ENCODE peak calls at places on chromosome 4, in four cellular contexts. C is GM12878, Q is K562, B is endothelial cell of umbilical vein. N is an unnamed sample.

GRCh38 chr4:22897520-22898108 is 204.9 kb downstream of the GBA3 start:
- DNase-seq in C (no peak), Q (peak), B (peak), N (peak)

GRCh38 chr4:1199556-1200331 is 27.4 kb upstream of the SPON2 start:
- DNase-seq in C (no peak), Q (no peak), B (no peak), N (no peak)

GRCh38 chr4:6762244-6762615 is 20.3 kb upstream of the KIAA0232 start:
- DNase-seq in C (no peak), Q (no peak), B (no peak), N (no peak)

GRCh38 chr4:44493924-44494323 is 45.3 kb upstream of the KCTD8 start:
- DNase-seq in C (no peak), Q (peak), B (peak), N (no peak)

GRCh38 chr4:85993641-85994040 is 366.2 kb downstream of the MAPK10 start:
- DNase-seq in C (no peak), Q (no peak), B (no peak), N (no peak)

GRCh38 chr4:60944070-60944469 is 256.1 kb upstream of the ADGRL3 start:
- DNase-seq in C (no peak), Q (no peak), B (no peak), N (no peak)

GRCh38 chr4:145132521-145133098 is 34.5 kb downstream of the ABCE1 start:
- DNase-seq in C (peak), Q (no peak), B (peak), N (peak)

GRCh38 chr4:143291334-143291733 is 45.3 kb upstream of the GAB1 start:
- DNase-seq in C (no peak), Q (no peak), B (no peak), N (no peak)

GRCh38 chr4:19349416-19349815 is 902.3 kb upstream of the SLIT2 start:
- DNase-seq in C (no peak), Q (no peak), B (no peak), N (no peak)

GRCh38 chr4:150769845-150770244 is 187.9 kb downstream of the MAB21L2 start:
- DNase-seq in C (no peak), Q (no peak), B (no peak), N (no peak)

GRCh38 chr4:6658204-6658585 is 17.7 kb downstream of the MRFAP1 start:
- DNase-seq in C (no peak), Q (no peak), B (no peak), N (no peak)

GRCh38 chr4:79574741-79575451 is 166.9 kb upstream of the GK2 start:
- DNase-seq in C (no peak), Q (no peak), B (no peak), N (no peak)

GRCh38 chr4:24853142-24853541 is 57.8 kb downstream of the SOD3 start:
- DNase-seq in C (no peak), Q (no peak), B (peak), N (peak)

GRCh38 chr4:121656269-121656641 is 40.5 kb downstream of the ANXA5 start:
- DNase-seq in C (peak), Q (peak), B (peak), N (peak)

GRCh38 chr4:75662626-75663025 is 10.6 kb downstream of the G3BP2 start:
- DNase-seq in C (no peak), Q (no peak), B (no peak), N (no peak)

GRCh38 chr4:24262616-24263015 is 321.7 kb downstream of the DHX15 start:
- DNase-seq in C (no peak), Q (no peak), B (no peak), N (no peak)

GRCh38 chr4:26023191-26023972 is 109.4 kb downstream of the SMIM20 start:
- DNase-seq in C (no peak), Q (no peak), B (no peak), N (no peak)

GRCh38 chr4:1009647-1010521 is 1.5 kb upstream of the FGFRL1 start:
- DNase-seq in C (no peak), Q (peak), B (peak), N (peak)

GRCh38 chr4:9924750-9925149 is 96.5 kb downstream of the SLC2A9 start:
- DNase-seq in C (no peak), Q (no peak), B (no peak), N (peak)

GRCh38 chr4:183364025-183364424 is 41.8 kb upstream of the CLDN24 start:
- DNase-seq in C (no peak), Q (no peak), B (no peak), N (no peak)

GRCh38 chr4:16669036-16669435 is 229.4 kb downstream of the LDB2 start:
- DNase-seq in C (no peak), Q (no peak), B (no peak), N (peak)

GRCh38 chr4:141933978-141934377 is 297.6 kb downstream of the IL15 start:
- DNase-seq in C (no peak), Q (no peak), B (no peak), N (peak)

GRCh38 chr4:122562436-122562835 is 58.4 kb downstream of the IL21 start:
- DNase-seq in C (no peak), Q (no peak), B (no peak), N (no peak)

GRCh38 chr4:153647975-153648374 is 36.1 kb upstream of the TLR2 start:
- DNase-seq in C (no peak), Q (no peak), B (no peak), N (no peak)

GRCh38 chr4:8323947-8324555 is 54.5 kb downstream of the HTRA3 start:
- DNase-seq in C (no peak), Q (no peak), B (no peak), N (peak)

GRCh38 chr4:13525606-13526281 is 18.6 kb downstream of the NKX3-2 start:
- DNase-seq in C (no peak), Q (no peak), B (no peak), N (no peak)

GRCh38 chr4:138891610-138892009 is 124.0 kb upstream of the NOCT start:
- DNase-seq in C (no peak), Q (no peak), B (peak), N (no peak)

GRCh38 chr4:82721819-82722423 is 76.7 kb downstream of the SCD5 start:
- DNase-seq in C (no peak), Q (peak), B (peak), N (peak)

GRCh38 chr4:23839279-23839678 is 50.6 kb downstream of the PPARGC1A start:
- DNase-seq in C (no peak), Q (no peak), B (no peak), N (no peak)

GRCh38 chr4:4269856-4270255 is 20.1 kb downstream of the LYAR start:
- DNase-seq in C (no peak), Q (no peak), B (peak), N (no peak)

GRCh38 chr4:88522702-88523324 is 763 bp downstream of the PYURF start:
- DNase-seq in C (no peak), Q (peak), B (peak), N (peak)

GRCh38 chr4:79253930-79254329 is 71.9 kb downstream of the NAA11 start:
- DNase-seq in C (no peak), Q (no peak), B (no peak), N (no peak)

GRCh38 chr4:8772499-8773123 is 99.0 kb downstream of the HMX1 start:
- DNase-seq in C (no peak), Q (no peak), B (no peak), N (no peak)

GRCh38 chr4:173257732-173258717 is 76.1 kb downstream of the HMGB2 start:
- DNase-seq in C (no peak), Q (peak), B (peak), N (peak)

GRCh38 chr4:138835833-138836521 is 179.6 kb upstream of the NOCT start:
- DNase-seq in C (no peak), Q (no peak), B (peak), N (peak)

GRCh38 chr4:5122114-5122513 is 70.8 kb downstream of the STK32B start:
- DNase-seq in C (no peak), Q (no peak), B (no peak), N (no peak)

GRCh38 chr4:138910914-138911336 is 104.7 kb upstream of the NOCT start:
- DNase-seq in C (no peak), Q (peak), B (peak), N (peak)

GRCh38 chr4:22410645-22411247 is 105.1 kb downstream of the ADGRA3 start:
- DNase-seq in C (no peak), Q (no peak), B (peak), N (peak)

GRCh38 chr4:186500721-186501304 is 54.6 kb downstream of the MTNR1A start:
- DNase-seq in C (no peak), Q (peak), B (no peak), N (peak)

GRCh38 chr4:38003628-38004027 is 43.4 kb downstream of the PTTG2 start:
- DNase-seq in C (no peak), Q (no peak), B (no peak), N (no peak)

GRCh38 chr4:38003102-38003501 is 42.9 kb downstream of the PTTG2 start:
- DNase-seq in C (no peak), Q (no peak), B (no peak), N (no peak)

GRCh38 chr4:38005637-38006036 is 45.4 kb downstream of the PTTG2 start:
- DNase-seq in C (no peak), Q (no peak), B (no peak), N (no peak)

GRCh38 chr4:38004062-38004461 is 43.9 kb downstream of the PTTG2 start:
- DNase-seq in C (no peak), Q (no peak), B (no peak), N (peak)

GRCh38 chr4:38004887-38005286 is 44.7 kb downstream of the PTTG2 start:
- DNase-seq in C (no peak), Q (no peak), B (no peak), N (no peak)
- H3K27ac ChIP-seq in C (no peak), Q (no peak), B (no peak), N (no peak)

DNA sequence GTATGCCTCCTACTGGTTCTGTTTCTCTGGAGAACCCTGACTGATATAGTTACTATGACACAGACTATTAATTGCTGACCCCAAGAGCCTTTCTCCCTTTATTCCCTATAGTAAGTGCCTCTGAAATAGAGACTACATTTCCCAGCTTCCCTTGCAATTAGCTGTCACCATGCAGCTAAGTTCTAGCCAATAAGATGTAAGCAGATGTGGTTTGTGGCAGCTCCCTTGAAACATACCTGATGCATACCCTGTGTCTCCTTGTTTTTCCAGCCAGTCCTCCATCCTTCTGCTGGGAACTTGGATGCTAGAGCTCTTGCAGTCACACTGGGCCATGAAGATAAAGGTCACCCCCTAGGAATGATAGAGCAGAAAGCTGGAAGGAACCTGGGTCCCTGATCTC is 9.7 kb upstream of the TMEM165 start:
- DNase-seq in C (no peak), Q (peak), B (peak), N (peak)
- H2AFZ ChIP-seq in C (peak), Q (peak), B (no peak), N (peak)

DNA sequence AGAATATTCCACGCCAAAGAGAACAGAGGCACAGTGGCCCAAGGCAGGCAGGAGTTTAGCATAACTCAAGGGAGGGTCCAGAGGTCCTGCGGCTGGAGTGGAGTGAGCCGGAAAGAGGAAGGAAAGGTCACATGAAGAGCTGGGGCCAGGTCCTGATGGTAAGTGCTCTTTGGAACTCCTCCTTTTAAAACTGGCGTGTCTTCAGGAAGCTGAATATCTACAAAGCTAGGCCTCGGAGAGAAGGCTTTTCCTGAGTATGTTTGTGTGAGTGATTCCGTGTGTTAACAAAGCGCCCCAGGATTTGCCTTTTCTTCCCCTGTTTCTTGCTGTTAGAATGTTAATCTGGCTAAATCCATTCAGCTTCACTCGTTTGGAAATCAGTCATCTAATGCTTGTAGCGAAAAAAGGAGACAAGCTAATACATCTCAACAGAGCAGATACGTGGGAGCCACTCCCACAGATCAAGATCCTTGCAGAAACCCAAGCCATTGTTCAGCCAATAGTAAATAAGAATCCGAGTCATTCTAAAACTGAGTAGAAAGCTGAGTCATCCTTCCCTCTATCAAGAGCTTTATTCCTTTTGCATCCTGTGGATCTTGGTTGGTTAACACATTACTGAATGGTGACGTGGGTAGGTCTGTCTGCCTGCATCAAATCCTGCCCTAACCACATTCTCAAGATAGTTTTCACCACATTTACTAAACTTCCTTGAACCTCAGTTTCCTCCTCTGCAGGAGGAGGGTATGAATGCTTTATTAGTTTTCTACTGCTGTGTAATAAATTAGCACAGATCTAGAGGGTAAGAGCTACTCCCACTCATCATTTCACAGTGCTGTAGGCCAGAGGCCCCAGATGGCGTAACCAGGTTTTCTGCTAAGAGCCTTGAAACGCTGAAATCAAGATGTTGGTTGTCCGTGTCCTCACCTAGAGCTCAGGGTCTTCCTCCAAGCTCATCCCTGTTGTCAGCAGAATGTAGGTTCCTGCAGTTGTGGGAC is 43.2 kb upstream of the RBM47 start:
- DNase-seq in C (peak), Q (peak), B (peak), N (peak)
- TF ChIP-seq FOS in C (no peak), Q (no peak), B (peak), N (peak)

GRCh38 chr4:159098482-159099127 is 4.3 kb upstream of the RAPGEF2 start:
- DNase-seq in C (no peak), Q (no peak), B (no peak), N (no peak)
- H3K27ac ChIP-seq in C (no peak), Q (no peak), B (no peak), N (no peak)

DNA sequence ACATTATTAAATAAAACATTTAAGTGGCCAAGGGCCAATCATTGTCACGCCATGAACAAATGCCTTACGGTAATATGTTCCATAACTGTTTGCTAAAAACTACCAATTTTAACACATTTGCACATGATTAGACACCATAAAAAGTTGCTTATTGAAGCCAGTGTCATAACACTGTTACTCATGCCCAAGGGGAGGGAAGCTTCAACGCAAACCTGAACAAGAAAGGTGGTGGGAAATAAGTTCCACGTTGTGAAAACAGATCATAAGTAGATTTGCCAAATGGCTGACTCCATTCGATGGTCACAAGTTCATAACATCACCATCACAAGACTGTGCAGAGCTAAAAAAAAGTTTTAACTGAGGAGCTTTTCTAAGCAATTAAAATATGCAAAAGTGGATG is 739.2 kb upstream of the FAM241A start:
- DNase-seq in C (no peak), Q (no peak), B (no peak), N (no peak)
- H2AFZ ChIP-seq in C (no peak), Q (no peak), B (no peak), N (no peak)

GRCh38 chr4:118314221-118314620 is 38.6 kb downstream of the PRSS12 start:
- DNase-seq in C (no peak), Q (no peak), B (no peak), N (no peak)
- TF ChIP-seq FOS in C (no peak), Q (no peak), B (no peak), N (no peak)

GRCh38 chr4:105937759-105938158 is 42.5 kb downstream of the NPNT start:
- DNase-seq in C (no peak), Q (no peak), B (no peak), N (no peak)
- H3K27ac ChIP-seq in C (no peak), Q (no peak), B (no peak), N (no peak)

N was measured in IMR-90.